ENCODE peak calls at places on chromosomes 5 and 9, in four cellular contexts. Z, L, U and N are unnamed samples.

GRCh38 chr5:171483453-171484177 is 64.2 kb downstream of the FGF18 start:
- DNase-seq in Z (no peak), L (peak; percentile 17), U (no peak), N (peak; percentile 43)

GRCh38 chr5:72394688-72395087 is 74.5 kb downstream of the PTCD2 start:
- DNase-seq in Z (no peak), L (peak; percentile 55), U (no peak), N (peak; percentile 54)

GRCh38 chr9:95670122-95670521 is 153.4 kb upstream of the PTCH1 start:
- DNase-seq in Z (no peak), L (no peak), U (no peak), N (no peak)

GRCh38 chr9:137426018-137426681 is 3.0 kb downstream of the NOXA1 start:
- DNase-seq in Z (no peak), L (no peak), U (no peak), N (no peak)

GRCh38 chr5:163594951-163595350 is 89.5 kb downstream of the MAT2B start:
- DNase-seq in Z (no peak), L (no peak), U (no peak), N (no peak)

GRCh38 chr9:134301387-134302129 is 24.7 kb upstream of the RXRA start:
- DNase-seq in Z (no peak), L (no peak), U (no peak), N (peak; percentile 71)

GRCh38 chr5:179192891-179193470 is 132.8 kb downstream of the ZNF354C start:
- DNase-seq in Z (no peak), L (no peak), U (no peak), N (no peak)

GRCh38 chr5:1901081-1901480 is 18.4 kb upstream of the IRX4 start:
- DNase-seq in Z (no peak), L (no peak), U (no peak), N (no peak)